ENCODE peak calls at places on chromosome 4, in four cellular contexts. Z, J, S and O are unnamed samples.
A peak's percentile ranks its signal among the peaks of the same experiment; 100 is the strongest.

GRCh38 chr4:122663814-122664610 is 43.1 kb upstream of the IL21 start:
- DNase-seq in Z (no peak), J (no peak), S (no peak), O (no peak)

GRCh38 chr4:41935652-41936021 is 408 bp downstream of the TMEM33 start:
- DNase-seq in Z (no peak), J (peak; percentile 5), S (no peak), O (no peak)

GRCh38 chr4:3708103-3708510 is 58.1 kb upstream of the ADRA2C start:
- DNase-seq in Z (no peak), J (no peak), S (no peak), O (no peak)

GRCh38 chr4:101952985-101953384 is 162.5 kb downstream of the BANK1 start:
- DNase-seq in Z (no peak), J (no peak), S (no peak), O (no peak)

GRCh38 chr4:7806080-7806630 is 133.5 kb downstream of the AFAP1 start:
- DNase-seq in Z (no peak), J (no peak), S (no peak), O (no peak)

GRCh38 chr4:145278341-145279121 is 98.1 kb upstream of the OTUD4 start:
- DNase-seq in Z (no peak), J (no peak), S (no peak), O (no peak)

GRCh38 chr4:79164961-79165610 is 160.8 kb downstream of the NAA11 start:
- DNase-seq in Z (no peak), J (no peak), S (no peak), O (no peak)

GRCh38 chr4:26308573-26308972 is 12.2 kb upstream of the RBPJ start:
- DNase-seq in Z (no peak), J (no peak), S (no peak), O (no peak)

GRCh38 chr4:14415146-14415545 is 587.1 kb upstream of the CPEB2 start:
- DNase-seq in Z (no peak), J (no peak), S (no peak), O (no peak)

GRCh38 chr4:105306158-105306781 is 159.6 kb downstream of the TET2 start:
- DNase-seq in Z (no peak), J (peak; percentile 25), S (peak; percentile 34), O (no peak)

GRCh38 chr4:107666134-107666533 is 53.9 kb downstream of the PAPSS1 start:
- DNase-seq in Z (peak; percentile 2), J (no peak), S (no peak), O (peak; percentile 18)

GRCh38 chr4:73615613-73616012 is 4.6 kb downstream of the RASSF6 start:
- DNase-seq in Z (no peak), J (no peak), S (no peak), O (no peak)

GRCh38 chr4:156865391-156865790 is 106.2 kb downstream of the PDGFC start:
- DNase-seq in Z (no peak), J (no peak), S (no peak), O (no peak)

GRCh38 chr4:181475781-181476180 is 767.4 kb upstream of the TENM3 start:
- DNase-seq in Z (no peak), J (no peak), S (no peak), O (no peak)

GRCh38 chr4:183099537-183100297 is 660 bp downstream of the WWC2 start:
- DNase-seq in Z (no peak), J (peak; percentile 13), S (no peak), O (no peak)

GRCh38 chr4:3423952-3424351 is 17.8 kb upstream of the HGFAC start:
- DNase-seq in Z (no peak), J (no peak), S (no peak), O (no peak)

GRCh38 chr4:137861682-137862081 is 329.4 kb upstream of the PCDH18 start:
- DNase-seq in Z (peak; percentile 1), J (no peak), S (no peak), O (peak; percentile 0)

GRCh38 chr4:3077796-3078195 is 3.3 kb downstream of the HTT start:
- DNase-seq in Z (no peak), J (peak; percentile 55), S (no peak), O (no peak)

GRCh38 chr4:170872794-170873193 is 783.0 kb upstream of the AADAT start:
- DNase-seq in Z (no peak), J (no peak), S (no peak), O (no peak)

GRCh38 chr4:7327341-7327885 is 107.3 kb downstream of the PSAPL1 start:
- DNase-seq in Z (no peak), J (no peak), S (no peak), O (no peak)

GRCh38 chr4:165877291-165877690 is 4.3 kb downstream of the TLL1 start:
- DNase-seq in Z (peak; percentile 13), J (no peak), S (no peak), O (no peak)

GRCh38 chr4:7281316-7282093 is 89.2 kb downstream of the SORCS2 start:
- DNase-seq in Z (no peak), J (no peak), S (no peak), O (no peak)

GRCh38 chr4:110165382-110166285 is 32.8 kb downstream of the ELOVL6 start:
- DNase-seq in Z (no peak), J (no peak), S (peak; percentile 19), O (no peak)

GRCh38 chr4:97152159-97152558 is 991.1 kb downstream of the STPG2 start:
- DNase-seq in Z (no peak), J (no peak), S (no peak), O (no peak)

GRCh38 chr4:18813055-18813454 is 791.5 kb upstream of the LCORL start:
- DNase-seq in Z (no peak), J (no peak), S (no peak), O (no peak)

GRCh38 chr4:20255823-20256222 is 4.1 kb downstream of the SLIT2 start:
- DNase-seq in Z (no peak), J (no peak), S (no peak), O (no peak)

GRCh38 chr4:72860766-72861165 is 208.8 kb downstream of the COX18 start:
- DNase-seq in Z (no peak), J (no peak), S (no peak), O (no peak)

GRCh38 chr4:72305620-72306019 is 263.4 kb downstream of the ADAMTS3 start:
- DNase-seq in Z (no peak), J (no peak), S (no peak), O (no peak)

GRCh38 chr4:102114118-102114630 is 231.1 kb downstream of the SLC39A8 start:
- DNase-seq in Z (no peak), J (no peak), S (no peak), O (no peak)